ENCODE peak calls at places on chromosomes 4 and X, in nine cellular contexts. K, S, E, A, F, L, Y, Z and D are unnamed samples.

GRCh38 chr4:150216725-150217124 is 138.5 kb downstream of the DCLK2 start:
- DNase-seq in K (no peak), S (no peak), E (no peak), A (no peak), F (no peak), L (no peak), Y (no peak), Z (no peak), D (no peak)

GRCh38 chr4:122140834-122141233 is 11.3 kb upstream of the BLTP1 start:
- DNase-seq in K (no peak), S (no peak), E (no peak), A (no peak), F (no peak), L (no peak), Y (no peak), Z (no peak), D (no peak)

GRCh38 chr4:48570646-48571220 is 80.7 kb downstream of the ZAR1 start:
- DNase-seq in K (peak), S (no peak), E (no peak), A (no peak), F (no peak), L (no peak), Y (no peak), Z (peak), D (no peak)

GRCh38 chrX:24242649-24243556 is 71.0 kb downstream of the SUPT20HL2 start:
- DNase-seq in K (peak), S (peak), E (peak), A (no peak), F (no peak), L (no peak), Y (no peak), Z (peak), D (no peak)

GRCh38 chr4:3318561-3319021 is 25.8 kb downstream of the RGS12 start:
- DNase-seq in K (no peak), S (no peak), E (no peak), A (no peak), F (no peak), L (no peak), Y (no peak), Z (no peak), D (no peak)

GRCh38 chr4:158051401-158052235 is 121.2 kb downstream of the GASK1B start:
- DNase-seq in K (peak), S (peak), E (no peak), A (no peak), F (no peak), L (no peak), Y (no peak), Z (peak), D (no peak)

GRCh38 chr4:81194286-81194685 is 20.7 kb downstream of the PRKG2 start:
- DNase-seq in K (no peak), S (no peak), E (no peak), A (no peak), F (no peak), L (no peak), Y (no peak), Z (no peak), D (no peak)

GRCh38 chr4:3470244-3471097 is 7.4 kb downstream of the DOK7 start:
- DNase-seq in K (no peak), S (peak), E (no peak), A (no peak), F (no peak), L (no peak), Y (peak), Z (peak), D (no peak)

GRCh38 chr4:3707423-3708102 is 58.6 kb upstream of the ADRA2C start:
- DNase-seq in K (no peak), S (peak), E (no peak), A (no peak), F (no peak), L (no peak), Y (no peak), Z (no peak), D (no peak)

GRCh38 chrX:78708830-78709229 is 38.7 kb upstream of the LPAR4 start:
- DNase-seq in K (no peak), S (no peak), E (no peak), A (no peak), F (no peak), L (no peak), Y (no peak), Z (peak), D (no peak)

GRCh38 chr4:20487852-20488251 is 212.4 kb upstream of the PACRGL start:
- DNase-seq in K (no peak), S (no peak), E (no peak), A (no peak), F (no peak), L (no peak), Y (no peak), Z (peak), D (no peak)

GRCh38 chr4:55087930-55088293 is 37.5 kb downstream of the KDR start:
- DNase-seq in K (no peak), S (no peak), E (no peak), A (no peak), F (no peak), L (no peak), Y (no peak), Z (no peak), D (no peak)

GRCh38 chr4:5461477-5461876 is 246.9 kb downstream of the EVC2 start:
- DNase-seq in K (no peak), S (no peak), E (no peak), A (no peak), F (no peak), L (no peak), Y (no peak), Z (no peak), D (no peak)

GRCh38 chr4:120977435-120977997 is 55.0 kb upstream of the PRDM5 start:
- DNase-seq in K (peak), S (no peak), E (no peak), A (no peak), F (peak), L (peak), Y (peak), Z (peak), D (peak)

GRCh38 chrX:103629295-103630170 is 758 bp downstream of the TCEAL1 start:
- DNase-seq in K (no peak), S (peak), E (peak), A (peak), F (no peak), L (peak), Y (no peak), Z (peak), D (no peak)

GRCh38 chr4:3766791-3767561 is 791 bp downstream of the ADRA2C start:
- DNase-seq in K (no peak), S (no peak), E (no peak), A (no peak), F (no peak), L (no peak), Y (no peak), Z (peak), D (no peak)

GRCh38 chrX:39065051-39065871 is 264.0 kb downstream of the MID1IP1 start:
- DNase-seq in K (no peak), S (no peak), E (no peak), A (no peak), F (no peak), L (no peak), Y (no peak), Z (no peak), D (peak)

GRCh38 chr4:161936625-161937133 is 227.1 kb downstream of the FSTL5 start:
- DNase-seq in K (peak), S (no peak), E (no peak), A (no peak), F (peak), L (peak), Y (peak), Z (peak), D (no peak)

GRCh38 chrX:70087857-70088256 is 25.6 kb downstream of the OTUD6A start:
- DNase-seq in K (no peak), S (no peak), E (no peak), A (no peak), F (no peak), L (no peak), Y (no peak), Z (peak), D (no peak)

GRCh38 chr4:72969957-72970356 is 99.6 kb downstream of the COX18 start:
- DNase-seq in K (no peak), S (no peak), E (no peak), A (no peak), F (no peak), L (no peak), Y (no peak), Z (no peak), D (no peak)

DNA sequence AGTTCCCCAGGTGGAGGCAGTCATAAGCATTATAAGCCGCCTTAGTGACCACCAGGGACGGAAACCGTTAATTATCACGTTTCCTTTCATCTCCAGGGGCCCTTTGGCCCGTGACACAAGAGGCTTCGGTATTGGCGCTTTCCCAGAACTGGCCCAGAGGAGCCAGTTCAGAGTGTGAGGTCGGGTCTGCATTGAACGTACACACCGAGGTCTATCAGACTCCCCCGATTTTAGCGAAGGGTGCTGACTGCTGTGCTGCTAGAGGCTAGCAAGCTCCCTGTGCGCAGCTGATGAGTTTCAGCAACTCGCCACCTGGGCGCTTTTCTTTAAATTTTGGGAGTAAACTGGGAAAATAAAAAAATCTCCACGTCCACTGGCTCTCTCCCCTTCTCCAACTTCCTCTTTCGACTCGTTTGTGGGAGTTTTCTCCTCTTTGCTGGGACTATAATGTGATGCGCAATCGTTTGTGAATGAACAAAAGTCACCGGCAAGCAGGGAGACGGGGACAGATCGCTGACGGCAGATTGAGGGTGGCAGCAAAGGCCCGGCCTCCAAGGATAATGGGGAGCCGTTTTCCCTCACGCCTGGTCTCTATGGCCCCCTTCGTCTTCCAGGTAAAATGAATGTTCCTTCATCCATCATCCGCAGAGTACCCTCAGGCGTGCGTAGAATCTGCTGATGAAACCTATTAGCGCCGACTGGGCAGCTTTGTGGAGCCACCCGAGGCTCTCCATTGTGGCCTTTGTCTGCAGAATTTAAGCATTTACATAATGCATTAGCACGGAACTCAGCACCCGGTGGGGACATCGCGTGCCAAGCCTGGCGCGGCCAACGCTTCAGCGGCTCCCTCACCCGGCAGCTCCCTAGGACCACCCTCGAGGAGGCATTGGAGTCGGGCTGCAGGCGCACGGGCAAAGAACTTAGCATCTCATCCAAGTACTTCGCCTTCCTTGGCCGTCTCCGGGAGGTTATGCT is 1.6 kb upstream of the LRAT start:
- DNase-seq in K (no peak), S (no peak), E (no peak), A (no peak), F (no peak), L (no peak), Y (no peak), Z (no peak), D (no peak)
- H3K4me3 ChIP-seq in K (no peak), S (peak), E (no peak), A (peak), F (no peak), L (no peak), Y (no peak), Z (no peak), D (no peak)

DNA sequence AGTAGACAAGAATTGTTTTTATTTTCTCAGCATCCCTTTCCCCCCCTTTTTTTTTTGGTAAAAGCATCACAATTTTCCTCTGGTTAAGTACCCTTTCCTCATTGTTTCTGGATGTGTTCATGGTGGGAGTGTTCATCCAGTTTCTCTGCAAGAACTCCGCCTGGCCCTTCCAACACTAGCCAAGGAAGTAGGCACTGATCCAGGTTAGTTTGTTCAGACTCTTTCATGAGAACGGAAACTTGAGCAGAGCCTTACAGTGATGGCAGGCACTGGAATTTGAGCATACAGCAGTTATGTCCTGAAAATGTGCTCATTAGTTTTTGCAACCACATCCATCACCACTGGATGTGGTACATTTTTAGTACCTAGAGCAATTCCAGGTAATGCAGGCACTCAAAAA is 336.1 kb upstream of the BOD1L1 start:
- DNase-seq in K (no peak), S (no peak), E (no peak), A (no peak), F (no peak), L (no peak), Y (no peak), Z (peak), D (no peak)
- H3K4me3 ChIP-seq in K (no peak), S (no peak), E (no peak), A (no peak), F (no peak), L (no peak), Y (no peak), Z (no peak), D (no peak)

GRCh38 chr4:174005422-174005821 is 278.0 kb downstream of the FBXO8 start:
- DNase-seq in K (no peak), S (no peak), E (no peak), A (no peak), F (no peak), L (no peak), Y (no peak), Z (peak), D (no peak)

GRCh38 chr4:174012135-174012923 is 271.1 kb downstream of the FBXO8 start:
- DNase-seq in K (no peak), S (no peak), E (no peak), A (no peak), F (no peak), L (no peak), Y (no peak), Z (no peak), D (no peak)

GRCh38 chr4:174016251-174016650 is 267.2 kb downstream of the FBXO8 start:
- DNase-seq in K (no peak), S (no peak), E (no peak), A (no peak), F (no peak), L (no peak), Y (no peak), Z (no peak), D (no peak)

GRCh38 chr4:174009686-174010451 is 273.6 kb downstream of the FBXO8 start:
- DNase-seq in K (no peak), S (no peak), E (no peak), A (no peak), F (no peak), L (no peak), Y (no peak), Z (no peak), D (no peak)

DNA sequence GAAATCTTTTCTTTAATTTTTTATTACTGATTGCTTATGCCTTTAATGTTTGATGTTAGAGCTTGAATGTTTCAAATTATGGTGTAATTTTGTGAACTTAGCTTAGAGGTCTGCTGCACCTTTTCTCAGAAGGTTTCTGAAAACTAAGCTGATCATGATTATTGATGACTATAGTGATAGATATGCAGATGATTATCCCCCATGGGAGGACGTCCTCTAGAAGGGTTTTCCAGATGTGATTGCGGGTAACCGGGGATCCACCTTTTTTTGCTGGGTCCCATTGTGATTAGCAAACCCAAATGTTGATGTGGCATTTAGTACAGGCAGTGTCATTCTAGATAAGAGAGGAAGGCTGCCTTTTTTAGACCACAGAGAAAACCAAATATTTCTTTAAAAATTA is 272.9 kb downstream of the FBXO8 start:
- DNase-seq in K (no peak), S (no peak), E (no peak), A (no peak), F (no peak), L (no peak), Y (no peak), Z (no peak), D (no peak)
- H3K4me3 ChIP-seq in K (no peak), S (no peak), E (no peak), A (no peak), F (no peak), L (no peak), Y (no peak), Z (no peak), D (no peak)

GRCh38 chr4:90126805-90127204 is 389 bp upstream of the CCSER1 start:
- DNase-seq in K (no peak), S (no peak), E (no peak), A (no peak), F (no peak), L (no peak), Y (no peak), Z (no peak), D (no peak)
- H3K4me3 ChIP-seq in K (no peak), S (peak), E (no peak), A (peak), F (peak), L (peak), Y (no peak), Z (no peak), D (no peak)

GRCh38 chr4:168540086-168540864 is 43.4 kb downstream of the PALLD start:
- DNase-seq in K (no peak), S (no peak), E (no peak), A (no peak), F (peak), L (no peak), Y (no peak), Z (peak), D (no peak)
- H3K4me3 ChIP-seq in K (no peak), S (peak), E (no peak), A (no peak), F (peak), L (peak), Y (no peak), Z (no peak), D (no peak)

DNA sequence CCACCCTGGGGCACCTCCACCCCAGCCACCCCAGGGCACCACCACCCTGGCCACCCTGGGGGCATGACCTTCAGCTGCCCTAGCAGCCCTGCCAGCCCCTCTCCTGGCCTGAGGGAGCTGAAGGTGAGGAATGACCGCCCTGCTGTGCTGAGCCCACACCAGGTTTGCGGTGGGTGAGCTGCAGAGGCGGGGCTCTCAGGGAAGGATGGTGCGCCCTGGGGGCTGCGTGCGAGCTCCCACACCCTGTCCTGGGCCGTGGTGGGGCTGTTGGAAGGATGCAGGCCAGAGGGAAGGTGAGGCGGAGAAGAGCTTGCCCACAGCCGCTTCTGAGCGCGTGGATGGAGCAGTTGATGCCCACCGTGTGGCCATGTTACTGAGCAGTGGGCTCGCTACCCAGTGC is 17.7 kb downstream of the UVSSA start:
- DNase-seq in K (no peak), S (peak), E (no peak), A (no peak), F (no peak), L (no peak), Y (no peak), Z (no peak), D (no peak)
- H3K4me3 ChIP-seq in K (no peak), S (no peak), E (no peak), A (no peak), F (no peak), L (no peak), Y (no peak), Z (no peak), D (no peak)

GRCh38 chrX:150449313-150449712 is 86.2 kb downstream of the MAMLD1 start:
- DNase-seq in K (no peak), S (no peak), E (no peak), A (no peak), F (no peak), L (no peak), Y (no peak), Z (no peak), D (no peak)
- H3K4me3 ChIP-seq in K (no peak), S (no peak), E (no peak), A (no peak), F (no peak), L (no peak), Y (no peak), Z (no peak), D (no peak)